ENCODE peak calls at places on chromosomes 16 and 17, in eight cellular contexts. H is endodermal cell; X is cardiac muscle cell; U is CD8-positive, alpha-beta T cell; V is substantia nigra; Z is tibial artery; Y is effector memory CD4-positive, alpha-beta T cell; D is uterus. P is an unnamed sample.

GRCh38 chr16:1078579-1079021 is 6.1 kb downstream of the SSTR5 start:
- DNase-seq in H (no peak), X (no peak), U (no peak), V (no peak), Z (peak; percentile 93), Y (no peak), D (no peak), P (no peak)

GRCh38 chr16:1923299-1924034 is 5.3 kb upstream of the HS3ST6 start:
- DNase-seq in H (peak; percentile 93), X (peak; percentile 60), U (no peak), V (no peak), Z (no peak), Y (no peak), D (peak; percentile 46), P (no peak)

GRCh38 chr17:16900288-16900882 is 71.5 kb downstream of the TNFRSF13B start:
- DNase-seq in H (no peak), X (no peak), U (no peak), V (no peak), Z (no peak), Y (no peak), D (no peak), P (no peak)

GRCh38 chr16:49315602-49316001 is 34.0 kb upstream of the CBLN1 start:
- DNase-seq in H (no peak), X (no peak), U (no peak), V (no peak), Z (no peak), Y (no peak), D (no peak), P (no peak)

GRCh38 chr17:44023545-44024270 is 8.9 kb upstream of the TMEM101 start:
- DNase-seq in H (no peak), X (no peak), U (no peak), V (no peak), Z (no peak), Y (no peak), D (no peak), P (no peak)

GRCh38 chr16:27398894-27399853 is 2.8 kb upstream of the IL21R start:
- DNase-seq in H (no peak), X (no peak), U (no peak), V (no peak), Z (no peak), Y (no peak), D (no peak), P (no peak)

GRCh38 chr16:2752850-2753522 is 548 bp downstream of the SRRM2 start:
- DNase-seq in H (no peak), X (peak; percentile 92), U (no peak), V (peak; percentile 94), Z (peak; percentile 91), Y (peak; percentile 44), D (peak; percentile 88), P (no peak)

GRCh38 chr17:39485555-39485954 is 24.3 kb downstream of the CDK12 start:
- DNase-seq in H (no peak), X (no peak), U (no peak), V (no peak), Z (peak; percentile 53), Y (no peak), D (no peak), P (no peak)

GRCh38 chr16:19291459-19291858 is 5.9 kb downstream of the CLEC19A start:
- DNase-seq in H (peak; percentile 83), X (no peak), U (no peak), V (no peak), Z (no peak), Y (no peak), D (no peak), P (peak; percentile 95)

DNA sequence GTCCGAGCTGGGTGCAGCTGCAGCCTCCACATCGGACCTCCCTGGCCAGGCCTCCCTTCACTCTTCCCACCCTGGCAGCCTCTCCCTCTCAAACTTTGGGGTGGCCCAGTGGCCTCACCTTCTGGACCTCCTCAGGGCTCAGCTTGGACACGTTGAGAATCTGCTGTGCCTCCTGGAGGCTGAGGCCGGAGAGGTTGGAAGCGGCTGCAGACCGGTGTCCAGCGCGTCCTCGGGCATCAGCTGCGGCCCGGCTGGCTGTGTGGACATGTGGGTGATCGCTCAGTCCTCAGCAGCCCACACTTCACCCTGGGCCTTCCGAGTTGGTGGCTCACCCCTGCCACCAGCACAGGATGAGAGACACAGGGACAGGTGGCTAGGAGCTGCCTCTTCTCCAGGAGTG is 9.9 kb downstream of the PAM16 start:
- DNase-seq in H (no peak), X (no peak), U (no peak), V (no peak), Z (no peak), Y (no peak), D (no peak), P (no peak)
- H3K27ac ChIP-seq in H (no peak overlapping the region), X (peak overlapping the region; percentile 50), U (no peak overlapping the region), V (no peak overlapping the region), Z (no peak overlapping the region), Y (no peak overlapping the region), D (no peak overlapping the region), P (no peak overlapping the region)

GRCh38 chr17:29048440-29049360 is 5.8 kb downstream of the PIPOX start:
- DNase-seq in H (no peak), X (peak; percentile 56), U (no peak), V (no peak), Z (no peak), Y (no peak), D (no peak), P (no peak)

GRCh38 chr17:29043539-29044165 is 711 bp downstream of the PIPOX start:
- DNase-seq in H (no peak), X (no peak), U (no peak), V (no peak), Z (no peak), Y (no peak), D (no peak), P (no peak)

GRCh38 chr17:29045734-29046133 is 2.8 kb downstream of the PIPOX start:
- DNase-seq in H (no peak), X (no peak), U (no peak), V (no peak), Z (no peak), Y (no peak), D (no peak), P (no peak)

GRCh38 chr17:29045026-29045425 is 2.1 kb downstream of the PIPOX start:
- DNase-seq in H (no peak), X (no peak), U (no peak), V (no peak), Z (no peak), Y (no peak), D (no peak), P (no peak)

GRCh38 chr17:29046440-29046839 is 3.5 kb downstream of the PIPOX start:
- DNase-seq in H (no peak), X (no peak), U (no peak), V (no peak), Z (no peak), Y (no peak), D (no peak), P (no peak)
- H3K27ac ChIP-seq in H (no peak overlapping the region), X (no peak overlapping the region), U (no peak overlapping the region), V (no peak overlapping the region), Z (no peak overlapping the region), Y (no peak overlapping the region), D (no peak overlapping the region), P (no peak overlapping the region)

DNA sequence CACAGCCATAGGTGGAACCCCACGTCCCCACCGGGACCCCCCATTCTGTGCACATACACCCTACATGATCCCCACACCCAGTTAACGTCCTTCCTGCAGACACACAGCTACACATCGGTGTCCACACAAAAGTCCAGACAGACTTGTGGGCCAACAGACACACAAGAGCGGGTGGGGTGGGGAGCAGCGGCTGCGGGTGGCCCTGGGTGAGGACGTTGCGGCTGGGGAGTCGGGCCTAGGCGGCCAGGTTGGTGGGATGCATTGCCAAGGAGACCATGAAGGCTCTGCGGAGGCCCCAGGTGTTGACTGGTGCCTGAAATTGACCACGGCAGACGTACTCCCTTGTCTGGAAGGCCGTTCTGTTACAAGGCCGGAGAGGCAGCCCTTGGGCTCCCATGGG is 8.7 kb upstream of the DPEP1 start:
- DNase-seq in H (no peak), X (no peak), U (no peak), V (no peak), Z (no peak), Y (no peak), D (no peak), P (no peak)
- H3K27ac ChIP-seq in H (no peak overlapping the region), X (no peak overlapping the region), U (no peak overlapping the region), V (no peak overlapping the region), Z (no peak overlapping the region), Y (no peak overlapping the region), D (no peak overlapping the region), P (no peak overlapping the region)

DNA sequence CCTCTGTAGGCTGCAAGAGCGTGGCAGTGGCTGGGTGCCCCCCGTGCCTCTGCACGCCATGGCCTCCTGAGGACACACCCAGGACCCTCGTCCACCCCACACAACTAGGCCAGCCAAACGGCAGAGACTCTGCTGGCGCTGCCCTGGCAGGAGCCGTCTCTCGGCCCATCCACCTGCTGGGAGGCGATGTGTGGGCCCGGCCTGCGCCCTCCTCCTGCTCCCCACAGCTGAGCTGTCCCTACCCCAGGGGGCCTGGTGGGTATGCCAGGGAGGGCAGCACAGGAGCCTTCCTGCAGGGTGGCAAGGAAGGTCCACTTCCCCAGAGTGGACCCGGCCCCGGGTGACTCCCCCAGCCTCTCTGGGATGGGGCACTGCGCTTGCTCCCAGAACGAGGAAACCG is 7.0 kb downstream of the RNF166 start:
- DNase-seq in H (no peak), X (no peak), U (no peak), V (no peak), Z (no peak), Y (no peak), D (no peak), P (no peak)
- H3K27ac ChIP-seq in H (no peak overlapping the region), X (no peak overlapping the region), U (no peak overlapping the region), V (no peak overlapping the region), Z (no peak overlapping the region), Y (peak overlapping the region; percentile 88), D (no peak overlapping the region), P (no peak overlapping the region)

GRCh38 chr16:81823111-81823510 is 44.0 kb downstream of the PLCG2 start:
- DNase-seq in H (peak; percentile 70), X (peak; percentile 19), U (no peak), V (peak; percentile 26), Z (no peak), Y (no peak), D (no peak), P (no peak)
- H3K27ac ChIP-seq in H (no peak overlapping the region), X (peak overlapping the region; percentile 71), U (peak overlapping the region; percentile 10), V (no peak overlapping the region), Z (no peak overlapping the region), Y (no peak overlapping the region), D (peak overlapping the region; percentile 10), P (no peak overlapping the region)

P was measured in neuronal stem cell.